ENCODE peak calls at places on chromosomes 6 and 20, in nine cellular contexts. One of them, this sample, is unnamed.

GRCh38 chr6:35067234-35067633 is 73.9 kb downstream of the TCP11 start:
- DNase-seq in AG20443: no peak
- DNase-seq in activated T-cell treated with anti-CD3 and anti-CD28 coated beads, Interleukin-2, amount 50 U/mL, for 4 hours: no peak
- DNase-seq in HFF-Myc: no peak
- DNase-seq in substantia nigra: no peak
- DNase-seq in KBM-7: no peak
- DNase-seq in SK-MEL-5: no peak
- DNase-seq in GM04503: no peak
- DNase-seq in IMR-90: no peak
- DNase-seq in this sample: no peak

GRCh38 chr6:48813821-48814220 is 649.2 kb downstream of the MMUT start:
- DNase-seq in AG20443: no peak
- DNase-seq in activated T-cell treated with anti-CD3 and anti-CD28 coated beads, Interleukin-2, amount 50 U/mL, for 4 hours: no peak
- DNase-seq in HFF-Myc: no peak
- DNase-seq in substantia nigra: no peak
- DNase-seq in KBM-7: no peak
- DNase-seq in SK-MEL-5: no peak
- DNase-seq in GM04503: peak
- DNase-seq in IMR-90: peak
- DNase-seq in this sample: no peak

GRCh38 chr20:10800288-10800687 is 126.5 kb upstream of the JAG1 start:
- DNase-seq in AG20443: no peak
- DNase-seq in activated T-cell treated with anti-CD3 and anti-CD28 coated beads, Interleukin-2, amount 50 U/mL, for 4 hours: no peak
- DNase-seq in HFF-Myc: no peak
- DNase-seq in substantia nigra: no peak
- DNase-seq in KBM-7: no peak
- DNase-seq in SK-MEL-5: no peak
- DNase-seq in GM04503: no peak
- DNase-seq in IMR-90: no peak
- DNase-seq in this sample: no peak

GRCh38 chr6:99605074-99605726 is 1.4 kb upstream of the PRDM13 start:
- DNase-seq in AG20443: no peak
- DNase-seq in activated T-cell treated with anti-CD3 and anti-CD28 coated beads, Interleukin-2, amount 50 U/mL, for 4 hours: no peak
- DNase-seq in HFF-Myc: no peak
- DNase-seq in substantia nigra: no peak
- DNase-seq in KBM-7: no peak
- DNase-seq in SK-MEL-5: no peak
- DNase-seq in GM04503: no peak
- DNase-seq in IMR-90: no peak
- DNase-seq in this sample: no peak

GRCh38 chr6:83574783-83575182 is 62.4 kb downstream of the PRSS35 start:
- DNase-seq in AG20443: no peak
- DNase-seq in activated T-cell treated with anti-CD3 and anti-CD28 coated beads, Interleukin-2, amount 50 U/mL, for 4 hours: no peak
- DNase-seq in HFF-Myc: no peak
- DNase-seq in substantia nigra: no peak
- DNase-seq in KBM-7: no peak
- DNase-seq in SK-MEL-5: no peak
- DNase-seq in GM04503: no peak
- DNase-seq in IMR-90: no peak
- DNase-seq in this sample: no peak

GRCh38 chr6:65627015-65627414 is 80.0 kb downstream of the EYS start:
- DNase-seq in AG20443: no peak
- DNase-seq in activated T-cell treated with anti-CD3 and anti-CD28 coated beads, Interleukin-2, amount 50 U/mL, for 4 hours: no peak
- DNase-seq in HFF-Myc: no peak
- DNase-seq in substantia nigra: no peak
- DNase-seq in KBM-7: no peak
- DNase-seq in SK-MEL-5: no peak
- DNase-seq in GM04503: no peak
- DNase-seq in IMR-90: no peak
- DNase-seq in this sample: no peak

GRCh38 chr20:44609511-44610312 is 27.3 kb downstream of the PKIG start:
- DNase-seq in AG20443: peak
- DNase-seq in activated T-cell treated with anti-CD3 and anti-CD28 coated beads, Interleukin-2, amount 50 U/mL, for 4 hours: peak
- DNase-seq in HFF-Myc: peak
- DNase-seq in substantia nigra: peak
- DNase-seq in KBM-7: peak
- DNase-seq in SK-MEL-5: peak
- DNase-seq in GM04503: peak
- DNase-seq in IMR-90: peak
- DNase-seq in this sample: peak

GRCh38 chr20:41910558-41910957 is 292.4 kb upstream of the CHD6 start:
- DNase-seq in AG20443: no peak
- DNase-seq in activated T-cell treated with anti-CD3 and anti-CD28 coated beads, Interleukin-2, amount 50 U/mL, for 4 hours: no peak
- DNase-seq in HFF-Myc: no peak
- DNase-seq in substantia nigra: no peak
- DNase-seq in KBM-7: no peak
- DNase-seq in SK-MEL-5: no peak
- DNase-seq in GM04503: no peak
- DNase-seq in IMR-90: no peak
- DNase-seq in this sample: no peak

GRCh38 chr6:9252784-9253183 is 817.4 kb upstream of the SLC35B3 start:
- DNase-seq in AG20443: no peak
- DNase-seq in activated T-cell treated with anti-CD3 and anti-CD28 coated beads, Interleukin-2, amount 50 U/mL, for 4 hours: no peak
- DNase-seq in HFF-Myc: no peak
- DNase-seq in substantia nigra: no peak
- DNase-seq in KBM-7: no peak
- DNase-seq in SK-MEL-5: peak
- DNase-seq in GM04503: no peak
- DNase-seq in IMR-90: no peak
- DNase-seq in this sample: no peak

GRCh38 chr6:3696525-3696924 is 55.0 kb downstream of the PXDC1 start:
- DNase-seq in AG20443: peak
- DNase-seq in activated T-cell treated with anti-CD3 and anti-CD28 coated beads, Interleukin-2, amount 50 U/mL, for 4 hours: no peak
- DNase-seq in HFF-Myc: no peak
- DNase-seq in substantia nigra: no peak
- DNase-seq in KBM-7: no peak
- DNase-seq in SK-MEL-5: no peak
- DNase-seq in GM04503: no peak
- DNase-seq in IMR-90: peak
- DNase-seq in this sample: peak

GRCh38 chr6:5749666-5750215 is 257.0 kb downstream of the NRN1 start:
- DNase-seq in AG20443: no peak
- DNase-seq in activated T-cell treated with anti-CD3 and anti-CD28 coated beads, Interleukin-2, amount 50 U/mL, for 4 hours: no peak
- DNase-seq in HFF-Myc: no peak
- DNase-seq in substantia nigra: no peak
- DNase-seq in KBM-7: no peak
- DNase-seq in SK-MEL-5: no peak
- DNase-seq in GM04503: no peak
- DNase-seq in IMR-90: no peak
- DNase-seq in this sample: no peak

GRCh38 chr6:137342607-137343186 is 123.5 kb upstream of the IFNGR1 start:
- DNase-seq in AG20443: no peak
- DNase-seq in activated T-cell treated with anti-CD3 and anti-CD28 coated beads, Interleukin-2, amount 50 U/mL, for 4 hours: no peak
- DNase-seq in HFF-Myc: no peak
- DNase-seq in substantia nigra: no peak
- DNase-seq in KBM-7: peak
- DNase-seq in SK-MEL-5: no peak
- DNase-seq in GM04503: no peak
- DNase-seq in IMR-90: no peak
- DNase-seq in this sample: peak

GRCh38 chr6:524803-525202 is 132.1 kb downstream of the HUS1B start:
- DNase-seq in AG20443: no peak
- DNase-seq in activated T-cell treated with anti-CD3 and anti-CD28 coated beads, Interleukin-2, amount 50 U/mL, for 4 hours: peak
- DNase-seq in HFF-Myc: no peak
- DNase-seq in substantia nigra: no peak
- DNase-seq in KBM-7: no peak
- DNase-seq in SK-MEL-5: peak
- DNase-seq in GM04503: no peak
- DNase-seq in IMR-90: no peak
- DNase-seq in this sample: no peak

GRCh38 chr6:139722540-139722939 is 348.1 kb upstream of the CITED2 start:
- DNase-seq in AG20443: no peak
- DNase-seq in activated T-cell treated with anti-CD3 and anti-CD28 coated beads, Interleukin-2, amount 50 U/mL, for 4 hours: no peak
- DNase-seq in HFF-Myc: no peak
- DNase-seq in substantia nigra: no peak
- DNase-seq in KBM-7: no peak
- DNase-seq in SK-MEL-5: no peak
- DNase-seq in GM04503: no peak
- DNase-seq in IMR-90: peak
- DNase-seq in this sample: no peak

GRCh38 chr6:50390416-50390815 is 322.9 kb upstream of the TFAP2D start:
- DNase-seq in AG20443: no peak
- DNase-seq in activated T-cell treated with anti-CD3 and anti-CD28 coated beads, Interleukin-2, amount 50 U/mL, for 4 hours: no peak
- DNase-seq in HFF-Myc: no peak
- DNase-seq in substantia nigra: no peak
- DNase-seq in KBM-7: no peak
- DNase-seq in SK-MEL-5: peak
- DNase-seq in GM04503: no peak
- DNase-seq in IMR-90: no peak
- DNase-seq in this sample: no peak

GRCh38 chr20:57693002-57693582 is 16.7 kb downstream of the PMEPA1 start:
- DNase-seq in AG20443: no peak
- DNase-seq in activated T-cell treated with anti-CD3 and anti-CD28 coated beads, Interleukin-2, amount 50 U/mL, for 4 hours: no peak
- DNase-seq in HFF-Myc: no peak
- DNase-seq in substantia nigra: no peak
- DNase-seq in KBM-7: no peak
- DNase-seq in SK-MEL-5: no peak
- DNase-seq in GM04503: no peak
- DNase-seq in IMR-90: no peak
- DNase-seq in this sample: no peak